ENCODE peak calls at places on chromosomes 3 and 15, in ten cellular contexts. A is pancreas, S is foreskin keratinocyte, B is coronary artery, P is fibroblast of mammary gland, I is AG09319, Y is colonic mucosa, W is astrocyte of the cerebellum, M is lower lobe of right lung, F is H9. J is an unnamed sample.

GRCh38 chr3:105691633-105692032 is 177.2 kb downstream of the CBLB start:
- DNase-seq in A (no peak), S (no peak), B (no peak), P (peak; percentile 81), I (no peak), Y (no peak), W (no peak), M (no peak), F (no peak), J (no peak)

GRCh38 chr3:196590279-196590678 is 21.8 kb downstream of the FBXO45 start:
- DNase-seq in A (no peak), S (no peak), B (no peak), P (no peak), I (no peak), Y (no peak), W (no peak), M (no peak), F (no peak), J (no peak)

GRCh38 chr15:38440353-38441129 is 13.4 kb upstream of the FAM98B start:
- DNase-seq in A (peak; percentile 56), S (peak; percentile 50), B (no peak), P (peak; percentile 61), I (peak; percentile 18), Y (peak; percentile 39), W (peak; percentile 39), M (peak; percentile 49), F (peak; percentile 70), J (peak; percentile 14)

GRCh38 chr15:55796321-55796965 is 53.5 kb upstream of the PRTG start:
- DNase-seq in A (no peak), S (peak; percentile 64), B (no peak), P (peak; percentile 19), I (no peak), Y (no peak), W (no peak), M (no peak), F (no peak), J (no peak)

GRCh38 chr15:29680806-29681485 is 141.3 kb downstream of the TJP1 start:
- DNase-seq in A (peak; percentile 34), S (no peak), B (peak; percentile 56), P (no peak), I (no peak), Y (no peak), W (no peak), M (no peak), F (no peak), J (no peak)

GRCh38 chr3:129359102-129359461 is 69.4 kb downstream of the EFCAB12 start:
- DNase-seq in A (no peak), S (no peak), B (no peak), P (no peak), I (no peak), Y (no peak), W (no peak), M (no peak), F (no peak), J (no peak)

GRCh38 chr3:170999737-171000242 is 26.7 kb downstream of the SLC2A2 start:
- DNase-seq in A (no peak), S (peak; percentile 90), B (no peak), P (peak; percentile 94), I (no peak), Y (peak; percentile 60), W (peak; percentile 78), M (no peak), F (no peak), J (peak; percentile 45)

GRCh38 chr3:125194849-125195601 is 17.5 kb downstream of the SLC12A8 start:
- DNase-seq in A (no peak), S (no peak), B (no peak), P (peak; percentile 59), I (peak; percentile 83), Y (no peak), W (peak; percentile 88), M (no peak), F (no peak), J (no peak)

GRCh38 chr3:170679190-170679589 is 93.3 kb upstream of the SLC7A14 start:
- DNase-seq in A (no peak), S (peak; percentile 43), B (no peak), P (no peak), I (no peak), Y (no peak), W (no peak), M (no peak), F (no peak), J (no peak)

GRCh38 chr15:51678081-51678480 is 3.2 kb upstream of the SCG3 start:
- DNase-seq in A (no peak), S (peak; percentile 45), B (no peak), P (peak; percentile 31), I (no peak), Y (no peak), W (no peak), M (no peak), F (no peak), J (no peak)

GRCh38 chr3:55514962-55515361 is 27.9 kb upstream of the WNT5A start:
- DNase-seq in A (no peak), S (no peak), B (no peak), P (no peak), I (no peak), Y (no peak), W (no peak), M (no peak), F (no peak), J (no peak)

GRCh38 chr3:55518451-55518850 is 31.3 kb upstream of the WNT5A start:
- DNase-seq in A (no peak), S (peak; percentile 65), B (no peak), P (peak; percentile 4), I (no peak), Y (no peak), W (peak; percentile 47), M (no peak), F (no peak), J (no peak)

GRCh38 chr3:55516391-55517030 is 29.4 kb upstream of the WNT5A start:
- DNase-seq in A (no peak), S (no peak), B (no peak), P (no peak), I (no peak), Y (no peak), W (no peak), M (no peak), F (no peak), J (no peak)

GRCh38 chr3:55512586-55513343 is 25.7 kb upstream of the WNT5A start:
- DNase-seq in A (no peak), S (no peak), B (no peak), P (no peak), I (no peak), Y (no peak), W (no peak), M (no peak), F (no peak), J (no peak)

GRCh38 chr3:55515550-55516246 is 28.6 kb upstream of the WNT5A start:
- DNase-seq in A (no peak), S (no peak), B (no peak), P (no peak), I (no peak), Y (no peak), W (no peak), M (no peak), F (no peak), J (no peak)
- TF ChIP-seq CTCF in A (no peak), S (no peak), B (no peak), P (no peak), I (no peak), Y (no peak), W (no peak), M (no peak), F (no peak), J (no peak)

DNA sequence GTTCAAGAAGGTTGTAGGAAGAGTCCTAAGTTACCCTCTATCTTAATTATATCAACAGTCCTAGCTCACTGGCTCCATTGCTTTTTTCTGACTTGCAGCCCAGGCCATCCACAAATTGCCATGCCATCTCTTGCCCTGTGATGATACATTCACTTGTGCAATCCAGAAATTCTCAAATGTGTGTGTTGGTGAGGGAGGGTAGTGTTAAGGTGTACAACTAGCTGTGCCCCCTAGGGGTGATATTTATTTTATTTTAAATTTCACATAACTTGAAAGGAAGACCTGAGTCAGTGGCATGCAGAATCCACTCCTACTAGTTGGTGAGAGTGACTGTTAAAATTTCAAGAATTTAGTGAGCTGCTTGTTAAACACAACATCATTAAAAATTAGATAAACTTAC is 156.1 kb upstream of the ANKRD28 start:
- DNase-seq in A (no peak), S (peak; percentile 51), B (no peak), P (no peak), I (no peak), Y (no peak), W (no peak), M (no peak), F (no peak), J (no peak)
- TF ChIP-seq CTCF in A (no peak), S (peak; percentile 48), B (no peak), P (no peak), I (no peak), Y (no peak), W (no peak), M (no peak), F (peak; percentile 35), J (peak; percentile 16)

GRCh38 chr15:67118808-67119207 is 53.4 kb downstream of the SMAD3 start:
- DNase-seq in A (no peak), S (no peak), B (no peak), P (no peak), I (no peak), Y (no peak), W (no peak), M (no peak), F (no peak), J (no peak)

GRCh38 chr15:67115567-67115966 is 50.2 kb downstream of the SMAD3 start:
- DNase-seq in A (no peak), S (no peak), B (no peak), P (no peak), I (no peak), Y (no peak), W (no peak), M (no peak), F (no peak), J (no peak)

GRCh38 chr15:67116742-67117141 is 51.3 kb downstream of the SMAD3 start:
- DNase-seq in A (no peak), S (no peak), B (no peak), P (no peak), I (no peak), Y (peak; percentile 59), W (no peak), M (no peak), F (no peak), J (no peak)

GRCh38 chr15:67119238-67119846 is 53.9 kb downstream of the SMAD3 start:
- DNase-seq in A (no peak), S (no peak), B (no peak), P (no peak), I (no peak), Y (no peak), W (no peak), M (no peak), F (no peak), J (no peak)

GRCh38 chr15:67117356-67117755 is 52.0 kb downstream of the SMAD3 start:
- DNase-seq in A (no peak), S (no peak), B (no peak), P (peak; percentile 83), I (no peak), Y (no peak), W (no peak), M (no peak), F (no peak), J (no peak)
- TF ChIP-seq CTCF in A (no peak), S (no peak), B (no peak), P (no peak), I (no peak), Y (no peak), W (no peak), M (no peak), F (no peak), J (no peak)

DNA sequence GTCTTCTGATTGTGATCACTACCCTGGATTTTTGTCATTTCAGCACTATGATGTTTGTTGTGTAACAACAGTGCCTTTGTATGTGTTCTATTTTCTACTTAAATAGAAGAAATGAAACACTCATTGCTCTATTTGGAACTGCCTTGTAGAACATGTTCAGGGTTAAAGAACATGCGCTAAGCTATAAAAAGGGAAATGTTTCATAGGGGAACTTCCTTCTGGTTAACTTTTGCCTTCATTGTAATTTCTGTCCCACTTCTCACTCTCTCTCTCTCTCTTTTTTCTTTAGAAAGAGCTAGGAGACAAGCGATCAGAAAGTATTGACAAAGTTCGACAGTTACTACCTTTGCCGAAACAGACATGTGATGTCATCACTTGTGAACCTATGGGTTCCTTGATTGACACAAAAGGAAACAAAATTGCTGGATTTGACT is at the start of gene P2RY12:
- DNase-seq in A (no peak), S (no peak), B (no peak), P (no peak), I (no peak), Y (no peak), W (no peak), M (no peak), F (no peak), J (no peak)
- TF ChIP-seq CTCF in A (no peak), S (no peak), B (no peak), P (no peak), I (no peak), Y (no peak), W (no peak), M (no peak), F (no peak), J (no peak)

J was measured in retinal pigment epithelial cell.